ENCODE peak calls at places on chromosomes 6 and 20, in four cellular contexts. One of them, this sample, is unnamed.

GRCh38 chr6:15331143-15331542 is 85.3 kb downstream of the JARID2 start:
- DNase-seq in GM12878: no peak
- DNase-seq in K562: no peak
- DNase-seq in A549: no peak
- DNase-seq in this sample: no peak

GRCh38 chr6:20891161-20891560 is 356.9 kb downstream of the CDKAL1 start:
- DNase-seq in K562: no peak
- DNase-seq in A549: no peak
- DNase-seq in GM12878: no peak
- DNase-seq in this sample: no peak

GRCh38 chr6:100464910-100465700 is at the start of gene SIM1:
- DNase-seq in GM12878: no peak
- DNase-seq in A549: no peak
- DNase-seq in K562: no peak
- DNase-seq in this sample: peak

GRCh38 chr6:152273002-152273401 is 364.2 kb downstream of the SYNE1 start:
- DNase-seq in GM12878: no peak
- DNase-seq in A549: no peak
- DNase-seq in K562: no peak
- DNase-seq in this sample: no peak

GRCh38 chr6:169990095-169991030 is 238.9 kb downstream of the ERMARD start:
- DNase-seq in K562: no peak
- DNase-seq in A549: no peak
- DNase-seq in GM12878: no peak
- DNase-seq in this sample: no peak

GRCh38 chr20:61166324-61166723 is 85.7 kb upstream of the CDH4 start:
- DNase-seq in GM12878: no peak
- DNase-seq in K562: no peak
- DNase-seq in A549: no peak
- DNase-seq in this sample: no peak

GRCh38 chr6:35775031-35775430 is 1.4 kb upstream of the CLPSL2 start:
- DNase-seq in K562: no peak
- DNase-seq in GM12878: no peak
- DNase-seq in A549: no peak
- DNase-seq in this sample: no peak

GRCh38 chr6:12245763-12246720 is 44.1 kb upstream of the EDN1 start:
- DNase-seq in K562: no peak
- DNase-seq in GM12878: no peak
- DNase-seq in A549: peak
- DNase-seq in this sample: no peak

GRCh38 chr6:7911345-7911725 is 747 bp upstream of the TXNDC5 start:
- DNase-seq in A549: no peak
- DNase-seq in K562: no peak
- DNase-seq in GM12878: no peak
- DNase-seq in this sample: no peak

GRCh38 chr20:40687384-40688128 is 1.5 kb downstream of the MAFB start:
- DNase-seq in A549: no peak
- DNase-seq in GM12878: no peak
- DNase-seq in K562: no peak
- DNase-seq in this sample: peak

GRCh38 chr6:13194852-13195251 is 133.5 kb downstream of the TBC1D7 start:
- DNase-seq in GM12878: no peak
- DNase-seq in A549: peak
- DNase-seq in K562: peak
- DNase-seq in this sample: peak

GRCh38 chr6:47718571-47718970 is 20.2 kb downstream of the ADGRF4 start:
- DNase-seq in K562: no peak
- DNase-seq in GM12878: no peak
- DNase-seq in A549: no peak
- DNase-seq in this sample: no peak
- TF ChIP-seq REST in K562: no peak
- TF ChIP-seq REST in GM12878: no peak
- TF ChIP-seq REST in A549: no peak
- TF ChIP-seq REST in this sample: no peak

GRCh38 chr20:48644286-48644828 is 183.4 kb downstream of the PREX1 start:
- DNase-seq in K562: no peak
- DNase-seq in GM12878: no peak
- DNase-seq in A549: no peak
- DNase-seq in this sample: no peak
- TF ChIP-seq RCOR1 in K562: no peak
- TF ChIP-seq RCOR1 in GM12878: no peak
- TF ChIP-seq RCOR1 in A549: no peak
- TF ChIP-seq RCOR1 in this sample: no peak

GRCh38 chr20:57439432-57439831 is 48.2 kb downstream of the RBM38 start:
- DNase-seq in A549: peak
- DNase-seq in GM12878: no peak
- DNase-seq in K562: no peak
- DNase-seq in this sample: no peak
- TF ChIP-seq REST in A549: no peak
- TF ChIP-seq REST in GM12878: no peak
- TF ChIP-seq REST in K562: no peak
- TF ChIP-seq REST in this sample: no peak

GRCh38 chr20:32649697-32650471 is 23.9 kb downstream of the C20orf203 start:
- DNase-seq in A549: no peak
- DNase-seq in GM12878: no peak
- DNase-seq in K562: no peak
- DNase-seq in this sample: no peak

GRCh38 chr20:32648761-32649615 is 24.8 kb downstream of the C20orf203 start:
- DNase-seq in K562: no peak
- DNase-seq in GM12878: no peak
- DNase-seq in A549: peak
- DNase-seq in this sample: no peak

GRCh38 chr20:32650545-32650944 is 23.2 kb downstream of the C20orf203 start:
- DNase-seq in GM12878: no peak
- DNase-seq in K562: peak
- DNase-seq in A549: no peak
- DNase-seq in this sample: no peak

GRCh38 chr20:32652739-32653526 is 20.8 kb downstream of the C20orf203 start:
- DNase-seq in K562: peak
- DNase-seq in A549: peak
- DNase-seq in GM12878: no peak
- DNase-seq in this sample: peak

DNA sequence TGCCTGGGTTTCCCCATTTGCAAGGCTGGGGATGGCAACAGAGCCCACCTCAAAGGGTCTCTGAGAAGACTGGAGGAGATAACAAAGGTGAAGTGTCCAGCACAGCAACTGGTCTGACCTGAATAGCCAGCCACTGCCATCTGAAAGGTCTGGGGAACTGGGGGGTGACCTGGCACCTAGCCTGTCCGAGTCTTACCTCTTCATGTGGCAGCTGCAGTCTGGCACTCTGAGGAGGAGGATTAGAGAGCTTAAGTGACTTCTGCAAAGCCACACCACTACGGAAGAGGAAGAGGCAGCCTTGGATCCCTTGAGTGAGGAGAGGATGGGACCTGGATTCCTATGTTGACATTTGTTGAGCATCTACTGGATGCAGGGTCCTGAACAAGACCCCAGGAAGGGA is 22.2 kb downstream of the C20orf203 start:
- DNase-seq in GM12878: no peak
- DNase-seq in A549: no peak
- DNase-seq in K562: no peak
- DNase-seq in this sample: no peak
- TF ChIP-seq RCOR1 in GM12878: no peak
- TF ChIP-seq RCOR1 in A549: no peak
- TF ChIP-seq RCOR1 in K562: no peak
- TF ChIP-seq RCOR1 in this sample: no peak

DNA sequence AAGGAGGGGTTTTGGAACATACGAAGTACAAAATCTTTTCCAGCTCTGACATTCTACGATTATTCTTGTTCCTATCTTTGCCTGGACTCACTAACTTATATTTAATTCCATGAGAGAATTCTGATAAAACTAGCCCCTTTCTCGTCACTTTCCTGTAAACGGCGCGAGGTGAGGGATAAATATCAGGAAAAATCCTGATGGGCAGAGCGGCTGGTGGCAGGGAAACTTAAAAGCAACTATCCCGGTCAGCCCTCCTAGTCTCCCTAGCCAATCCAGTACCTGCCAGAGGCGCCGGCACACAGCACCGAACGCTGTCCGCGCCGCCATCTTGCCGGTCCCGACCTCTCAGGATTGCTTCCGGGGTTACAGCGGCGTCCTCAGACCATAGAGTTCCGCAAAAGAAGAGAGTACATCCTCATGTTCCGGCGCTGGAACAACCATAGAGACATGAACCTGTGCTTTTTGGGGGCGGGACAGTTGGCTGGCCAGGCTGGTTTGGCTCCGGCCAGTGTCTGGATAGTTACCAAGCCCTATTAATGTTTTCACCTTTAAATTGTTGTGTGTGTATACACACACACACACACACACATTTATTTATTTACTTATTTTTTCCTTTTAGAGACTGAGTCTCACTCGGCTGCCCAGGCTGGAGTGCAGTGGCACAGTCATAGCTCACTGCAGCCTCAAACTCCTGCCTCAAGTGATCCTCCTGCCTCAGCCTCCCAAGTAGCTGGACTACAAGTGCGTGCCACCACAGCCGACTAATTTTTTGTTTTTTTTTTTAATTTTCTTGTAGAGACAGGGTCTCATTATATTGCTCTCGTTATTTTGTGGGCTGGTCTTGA is at the start of gene MRPS10:
- DNase-seq in A549: peak
- DNase-seq in K562: peak
- DNase-seq in GM12878: peak
- DNase-seq in this sample: peak
- TF ChIP-seq REST in A549: no peak
- TF ChIP-seq REST in K562: no peak
- TF ChIP-seq REST in GM12878: no peak
- TF ChIP-seq REST in this sample: peak